ENCODE peak calls at places on chromosomes 2 and 18, in seven cellular contexts. D is adrenal gland, F is brain microvascular endothelial cell, K is sigmoid colon, A is NCI-H2029, X is iris pigment epithelial cell, E is AG08396. U is an unnamed sample.

GRCh38 chr18:22434973-22435608 is 17.4 kb upstream of the CTAGE1 start:
- DNase-seq in D (no peak), F (peak), K (no peak), A (no peak), X (peak), E (peak), U (no peak)

GRCh38 chr18:24817150-24818068 is 357.0 kb downstream of the HRH4 start:
- DNase-seq in D (no peak), F (no peak), K (no peak), A (no peak), X (no peak), E (no peak), U (no peak)

GRCh38 chr2:127660291-127660578 is 14.3 kb downstream of the GPR17 start:
- DNase-seq in D (no peak), F (no peak), K (peak), A (no peak), X (no peak), E (no peak), U (no peak)

GRCh38 chr2:8872821-8873432 is 35.5 kb upstream of the KIDINS220 start:
- DNase-seq in D (no peak), F (peak), K (no peak), A (peak), X (peak), E (peak), U (peak)

GRCh38 chr2:102499558-102499957 is 26.5 kb downstream of the SLC9A4 start:
- DNase-seq in D (no peak), F (no peak), K (no peak), A (no peak), X (no peak), E (no peak), U (no peak)

GRCh38 chr18:2451556-2451955 is 119.7 kb downstream of the METTL4 start:
- DNase-seq in D (no peak), F (no peak), K (no peak), A (no peak), X (no peak), E (no peak), U (no peak)

GRCh38 chr2:144546933-144547332 is 27.0 kb upstream of the ZEB2 start:
- DNase-seq in D (no peak), F (peak), K (no peak), A (no peak), X (no peak), E (no peak), U (no peak)

GRCh38 chr2:240912878-240913809 is 7.0 kb downstream of the CROCC2 start:
- DNase-seq in D (no peak), F (no peak), K (no peak), A (no peak), X (peak), E (no peak), U (no peak)

GRCh38 chr2:28276076-28276618 is 116.5 kb upstream of the FOSL2 start:
- DNase-seq in D (no peak), F (peak), K (no peak), A (no peak), X (peak), E (peak), U (peak)

GRCh38 chr2:103788346-103788745 is 1026.5 kb downstream of the TMEM182 start:
- DNase-seq in D (no peak), F (no peak), K (no peak), A (no peak), X (no peak), E (no peak), U (peak)

GRCh38 chr18:68791801-68792200 is 6.1 kb upstream of the CCDC102B start:
- DNase-seq in D (no peak), F (no peak), K (no peak), A (no peak), X (peak), E (peak), U (no peak)

GRCh38 chr2:150282821-150283309 is 204.6 kb downstream of the RND3 start:
- DNase-seq in D (peak), F (no peak), K (no peak), A (no peak), X (peak), E (no peak), U (no peak)

GRCh38 chr2:168189835-168190426 is 57.5 kb downstream of the STK39 start:
- DNase-seq in D (no peak), F (peak), K (no peak), A (no peak), X (peak), E (peak), U (no peak)

GRCh38 chr2:126862730-126863129 is 36.0 kb upstream of the TEX51 start:
- DNase-seq in D (no peak), F (no peak), K (no peak), A (no peak), X (no peak), E (no peak), U (no peak)

GRCh38 chr2:170991398-170992185 is 62.5 kb downstream of the GORASP2 start:
- DNase-seq in D (no peak), F (no peak), K (no peak), A (no peak), X (no peak), E (no peak), U (no peak)

GRCh38 chr2:27016801-27017325 is 15.9 kb upstream of the TMEM214 start:
- DNase-seq in D (peak), F (peak), K (no peak), A (peak), X (peak), E (peak), U (peak)

GRCh38 chr2:54904836-54905235 is 145.4 kb downstream of the RTN4 start:
- DNase-seq in D (no peak), F (no peak), K (no peak), A (no peak), X (no peak), E (no peak), U (no peak)

GRCh38 chr2:28276807-28277206 is 115.9 kb upstream of the FOSL2 start:
- DNase-seq in D (no peak), F (peak), K (no peak), A (no peak), X (peak), E (no peak), U (no peak)

GRCh38 chr2:28273751-28274150 is 118.9 kb upstream of the FOSL2 start:
- DNase-seq in D (no peak), F (no peak), K (no peak), A (no peak), X (no peak), E (no peak), U (no peak)

GRCh38 chr2:219453691-219454131 is 19.1 kb downstream of the SPEG start:
- DNase-seq in D (no peak), F (no peak), K (peak), A (peak), X (peak), E (peak), U (no peak)

GRCh38 chr18:36366994-36367839 is 69.7 kb downstream of the FHOD3 start:
- DNase-seq in D (peak), F (peak), K (no peak), A (no peak), X (no peak), E (no peak), U (no peak)

GRCh38 chr2:42809131-42809875 is 16.9 kb upstream of the HAAO start:
- DNase-seq in D (no peak), F (no peak), K (peak), A (peak), X (no peak), E (no peak), U (peak)

GRCh38 chr2:72145658-72146329 is 1.9 kb downstream of the CYP26B1 start:
- DNase-seq in D (no peak), F (no peak), K (peak), A (no peak), X (no peak), E (no peak), U (no peak)

GRCh38 chr2:62787381-62787780 is 81.9 kb downstream of the EHBP1 start:
- DNase-seq in D (no peak), F (peak), K (no peak), A (peak), X (peak), E (peak), U (peak)

GRCh38 chr2:60706021-60706420 is 50.0 kb upstream of the PAPOLG start:
- DNase-seq in D (peak), F (no peak), K (no peak), A (no peak), X (no peak), E (peak), U (no peak)

GRCh38 chr2:239157269-239157668 is 243.6 kb downstream of the HDAC4 start:
- DNase-seq in D (peak), F (no peak), K (peak), A (no peak), X (no peak), E (no peak), U (no peak)